ENCODE peak calls at places on chromosomes 2 and 18, in nine cellular contexts. Q is transverse colon; F is activated gamma-delta T cell treated with Interleukin-2 at 50 U/mL for 16 hours; X is stimulated activated CD4-positive, alpha-beta T cell treated with anti-CD3 and anti-CD28 coated beads, Interleukin-4, amount 100 ng/mL, for 1 hour; M is lower leg skin; B is amygdala; W is spleen; L is activated naive CD8-positive, alpha-beta T cell treated with anti-CD3 and anti-CD28 coated beads, Interleukin-2, amount 50 U/mL, for 16 hours; P is activated CD8-positive, alpha-beta memory T cell treated with anti-CD3 and anti-CD28 coated beads, Interleukin-2, amount 50 U/mL, for 48 hours. D is an unnamed sample.

GRCh38 chr2:216665717-216666116 is 29.6 kb downstream of the IGFBP5 start:
- DNase-seq in Q (no peak), F (no peak), X (no peak), M (no peak), B (no peak), W (no peak), L (no peak), P (no peak), D (no peak)

GRCh38 chr2:209721497-209721896 is 50.1 kb upstream of the UNC80 start:
- DNase-seq in Q (no peak), F (no peak), X (no peak), M (no peak), B (no peak), W (no peak), L (no peak), P (no peak), D (no peak)

GRCh38 chr18:32879497-32879896 is 106.7 kb upstream of the KLHL14 start:
- DNase-seq in Q (no peak), F (no peak), X (no peak), M (no peak), B (no peak), W (no peak), L (no peak), P (no peak), D (no peak)

GRCh38 chr2:238684362-238685326 is 163.2 kb upstream of the TWIST2 start:
- DNase-seq in Q (no peak), F (no peak), X (no peak), M (no peak), B (no peak), W (no peak), L (no peak), P (no peak), D (no peak)

GRCh38 chr2:235591921-235592320 is 98.1 kb downstream of the AGAP1 start:
- DNase-seq in Q (no peak), F (no peak), X (no peak), M (no peak), B (no peak), W (no peak), L (no peak), P (no peak), D (no peak)

GRCh38 chr18:45054595-45054994 is 373.9 kb downstream of the SETBP1 start:
- DNase-seq in Q (peak), F (no peak), X (no peak), M (no peak), B (no peak), W (no peak), L (no peak), P (no peak), D (no peak)

GRCh38 chr2:190343500-190344274 is at the start of gene INPP1:
- DNase-seq in Q (peak), F (peak), X (peak), M (peak), B (no peak), W (peak), L (no peak), P (peak), D (peak)

GRCh38 chr2:194116861-194117260 is 1540.2 kb upstream of the SLC39A10 start:
- DNase-seq in Q (no peak), F (no peak), X (no peak), M (no peak), B (no peak), W (no peak), L (no peak), P (no peak), D (no peak)

GRCh38 chr2:224778474-224778877 is 62.3 kb upstream of the CCDC195 start:
- DNase-seq in Q (peak), F (peak), X (peak), M (no peak), B (peak), W (no peak), L (peak), P (peak), D (no peak)

GRCh38 chr2:172299741-172300140 is 127.6 kb upstream of the ITGA6 start:
- DNase-seq in Q (peak), F (no peak), X (no peak), M (no peak), B (no peak), W (no peak), L (no peak), P (no peak), D (no peak)

GRCh38 chr2:62112192-62112591 is 83.7 kb upstream of the B3GNT2 start:
- DNase-seq in Q (no peak), F (no peak), X (no peak), M (no peak), B (no peak), W (no peak), L (no peak), P (no peak), D (no peak)

GRCh38 chr18:54877076-54877475 is 48.8 kb downstream of the RAB27B start:
- DNase-seq in Q (no peak), F (no peak), X (no peak), M (no peak), B (no peak), W (no peak), L (no peak), P (no peak), D (no peak)

GRCh38 chr2:27027211-27027651 is 5.5 kb upstream of the TMEM214 start:
- DNase-seq in Q (no peak), F (no peak), X (no peak), M (no peak), B (no peak), W (no peak), L (no peak), P (no peak), D (no peak)

GRCh38 chr2:40371525-40372277 is 80.2 kb downstream of the SLC8A1 start:
- DNase-seq in Q (peak), F (no peak), X (no peak), M (no peak), B (no peak), W (no peak), L (no peak), P (no peak), D (no peak)

GRCh38 chr2:151973901-151974199 is 125.0 kb downstream of the CACNB4 start:
- DNase-seq in Q (no peak), F (no peak), X (no peak), M (no peak), B (peak), W (no peak), L (no peak), P (no peak), D (no peak)